ENCODE peak calls at places on chromosomes 7 and 10, in ten cellular contexts. J is endothelial cell of umbilical vein; Z is ovary; F is PC-9; H is CD8-positive, alpha-beta T cell; C is colonic mucosa; V is cardiac muscle cell; Y is H1; P is heart left ventricle; T is neural progenitor cell. O is an unnamed sample.

GRCh38 chr10:69332278-69333010 is 54.1 kb downstream of the HK1 start:
- DNase-seq in J (no peak), Z (no peak), F (peak; percentile 84), H (no peak), C (peak; percentile 54), V (peak; percentile 43), Y (no peak), P (no peak), T (no peak), O (no peak)

GRCh38 chr10:27019827-27020226 is 80.5 kb downstream of the ANKRD26 start:
- DNase-seq in J (peak; percentile 41), Z (no peak), F (no peak), H (no peak), C (no peak), V (peak; percentile 48), Y (no peak), P (no peak), T (no peak), O (no peak)

GRCh38 chr10:93915603-93916002 is 21.8 kb downstream of the SLC35G1 start:
- DNase-seq in J (no peak), Z (no peak), F (no peak), H (no peak), C (no peak), V (no peak), Y (no peak), P (no peak), T (peak; percentile 42), O (no peak)

GRCh38 chr7:64775289-64775688 is 18.9 kb upstream of the ZNF138 start:
- DNase-seq in J (no peak), Z (no peak), F (no peak), H (no peak), C (no peak), V (no peak), Y (no peak), P (no peak), T (no peak), O (no peak)

GRCh38 chr10:15725603-15726002 is 5.9 kb upstream of the ITGA8 start:
- DNase-seq in J (peak; percentile 49), Z (peak; percentile 45), F (no peak), H (no peak), C (peak; percentile 28), V (peak; percentile 77), Y (no peak), P (no peak), T (peak; percentile 72), O (no peak)

GRCh38 chr7:85070967-85071628 is 115.8 kb downstream of the SEMA3D start:
- DNase-seq in J (no peak), Z (no peak), F (no peak), H (no peak), C (no peak), V (no peak), Y (no peak), P (no peak), T (no peak), O (no peak)

GRCh38 chr10:12550994-12551393 is 201.6 kb downstream of the CAMK1D start:
- DNase-seq in J (no peak), Z (no peak), F (no peak), H (no peak), C (no peak), V (no peak), Y (no peak), P (no peak), T (no peak), O (no peak)

GRCh38 chr10:122310311-122311050 is 39.4 kb downstream of the BTBD16 start:
- DNase-seq in J (peak; percentile 98), Z (peak; percentile 44), F (no peak), H (no peak), C (peak; percentile 85), V (peak; percentile 29), Y (no peak), P (no peak), T (no peak), O (peak; percentile 84)

GRCh38 chr7:84729284-84729683 is 457.6 kb downstream of the SEMA3D start:
- DNase-seq in J (no peak), Z (no peak), F (no peak), H (no peak), C (no peak), V (peak; percentile 62), Y (no peak), P (no peak), T (no peak), O (no peak)

GRCh38 chr10:70355234-70356021 is 27.0 kb downstream of the LRRC20 start:
- DNase-seq in J (no peak), Z (no peak), F (no peak), H (no peak), C (no peak), V (peak; percentile 29), Y (no peak), P (peak; percentile 43), T (peak; percentile 82), O (no peak)

GRCh38 chr7:136947347-136947746 is 78.9 kb downstream of the CHRM2 start:
- DNase-seq in J (peak; percentile 29), Z (no peak), F (no peak), H (no peak), C (no peak), V (peak; percentile 14), Y (no peak), P (no peak), T (no peak), O (no peak)

GRCh38 chr7:46908770-46909169 is 673.1 kb downstream of the TNS3 start:
- DNase-seq in J (peak; percentile 49), Z (no peak), F (peak; percentile 88), H (no peak), C (no peak), V (peak; percentile 91), Y (no peak), P (no peak), T (no peak), O (no peak)

GRCh38 chr7:28681693-28682092 is 269.4 kb downstream of the CREB5 start:
- DNase-seq in J (no peak), Z (no peak), F (no peak), H (no peak), C (no peak), V (no peak), Y (no peak), P (no peak), T (no peak), O (no peak)

GRCh38 chr7:117946201-117946633 is 73.0 kb upstream of the CTTNBP2 start:
- DNase-seq in J (peak; percentile 3), Z (no peak), F (no peak), H (no peak), C (no peak), V (no peak), Y (no peak), P (no peak), T (peak; percentile 32), O (no peak)

GRCh38 chr7:157807510-157807909 is 470.7 kb downstream of the DNAJB6 start:
- DNase-seq in J (no peak), Z (no peak), F (no peak), H (no peak), C (no peak), V (no peak), Y (peak; percentile 17), P (no peak), T (peak; percentile 63), O (no peak)

GRCh38 chr10:67923551-67923950 is 39.1 kb downstream of the SIRT1 start:
- DNase-seq in J (no peak), Z (no peak), F (no peak), H (no peak), C (no peak), V (peak; percentile 5), Y (no peak), P (no peak), T (no peak), O (no peak)

GRCh38 chr10:19656420-19657042 is 159.7 kb upstream of the PLXDC2 start:
- DNase-seq in J (no peak), Z (no peak), F (no peak), H (no peak), C (no peak), V (peak; percentile 28), Y (no peak), P (no peak), T (no peak), O (no peak)

GRCh38 chr7:97971120-97971989 is 18.6 kb downstream of the OCM2 start:
- DNase-seq in J (peak; percentile 44), Z (no peak), F (peak; percentile 41), H (peak; percentile 3), C (peak; percentile 30), V (peak; percentile 25), Y (no peak), P (peak; percentile 26), T (peak; percentile 14), O (no peak)

DNA sequence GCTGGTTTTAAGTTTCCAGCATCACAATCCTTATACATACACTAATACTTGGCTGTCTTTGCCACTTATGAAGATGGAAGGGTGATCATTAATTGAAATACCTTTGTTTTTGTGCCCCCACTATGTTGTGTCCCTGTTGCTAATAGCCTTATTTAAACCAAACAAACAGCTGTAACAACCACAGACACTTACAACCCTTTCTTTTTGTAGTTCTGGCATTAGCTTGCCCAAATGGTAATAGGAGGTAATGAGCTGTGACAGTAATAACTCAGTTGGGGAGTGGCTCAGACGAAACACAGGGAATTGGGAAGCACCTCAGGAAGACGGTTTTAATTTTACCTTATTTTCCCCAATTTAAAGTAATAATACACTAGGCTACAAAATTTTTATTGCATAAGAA is 83.3 kb downstream of the MDFIC start:
- DNase-seq in J (no peak), Z (no peak), F (no peak), H (no peak), C (no peak), V (no peak), Y (no peak), P (no peak), T (no peak), O (no peak)
- H3K4me1 ChIP-seq in J (peaks cover 5% of the 10 kb centered on the region), Z (peaks cover 7% of the 10 kb centered on the region), F (peaks cover 4% of the 10 kb centered on the region), H (peaks cover 47% of the 10 kb centered on the region), C (peaks cover 3% of the 10 kb centered on the region), V (no peaks in the 10 kb centered on the region), Y (peaks cover 11% of the 10 kb centered on the region), P (peaks cover 13% of the 10 kb centered on the region), T (peaks cover 28% of the 10 kb centered on the region), O (no peaks in the 10 kb centered on the region)

GRCh38 chr10:79143879-79144278 is 75.1 kb downstream of the ZMIZ1 start:
- DNase-seq in J (no peak), Z (no peak), F (no peak), H (no peak), C (no peak), V (no peak), Y (no peak), P (no peak), T (peak; percentile 74), O (no peak)
- H3K27ac ChIP-seq in J (peak overlapping the region; percentile 44), Z (no peak overlapping the region), F (no peak overlapping the region), H (no peak overlapping the region), C (no peak overlapping the region), V (peak overlapping the region; percentile 99), Y (no peak overlapping the region), P (peak overlapping the region; percentile 94), T (no peak overlapping the region), O (no peak overlapping the region)

DNA sequence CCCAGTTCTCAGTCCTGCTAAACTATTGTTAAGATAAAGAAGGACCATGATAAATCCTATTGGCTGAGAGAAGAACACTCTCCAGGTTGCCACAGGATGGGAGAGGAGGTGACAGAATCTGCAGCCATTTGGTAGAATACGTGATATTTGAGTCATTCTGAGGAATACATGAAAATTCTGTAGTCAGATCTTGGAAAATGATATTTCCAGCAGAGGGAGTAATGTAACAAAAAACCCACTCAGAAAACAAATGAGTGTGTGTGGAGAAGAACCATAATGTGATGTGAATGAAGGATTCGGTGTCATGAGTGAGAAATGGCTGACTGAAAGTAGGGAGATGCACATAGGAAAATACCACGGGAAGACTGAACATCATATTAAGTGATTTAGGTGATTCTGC is 128.5 kb upstream of the PFKP start:
- DNase-seq in J (peak; percentile 10), Z (no peak), F (no peak), H (no peak), C (no peak), V (peak; percentile 11), Y (no peak), P (no peak), T (no peak), O (no peak)
- TF ChIP-seq CTCF in J (no peak), Z (no peak), F (no peak), H (no peak), C (no peak), V (peak; percentile 18), Y (no peak), P (no peak), T (no peak), O (no peak)

GRCh38 chr10:62684911-62685310 is 119.6 kb upstream of the ADO start:
- DNase-seq in J (no peak), Z (no peak), F (no peak), H (no peak), C (no peak), V (no peak), Y (no peak), P (no peak), T (no peak), O (no peak)
- H3K4me1 ChIP-seq in J (peaks cover 16% of the 10 kb centered on the region), Z (no peaks in the 10 kb centered on the region), F (no peaks in the 10 kb centered on the region), H (peaks cover 27% of the 10 kb centered on the region), C (no peaks in the 10 kb centered on the region), V (no peaks in the 10 kb centered on the region), Y (no peaks in the 10 kb centered on the region), P (peaks cover 4% of the 10 kb centered on the region), T (no peaks in the 10 kb centered on the region), O (no peaks in the 10 kb centered on the region)